ENCODE peak calls at places on chromosomes 12 and 14, in five cellular contexts. A, O, E, K and F are unnamed samples.

GRCh38 chr12:124049451-124050094 is 76.6 kb downstream of the ZNF664 start:
- DNase-seq in A (no peak), O (no peak), E (no peak), K (no peak), F (no peak)

GRCh38 chr12:120225852-120226640 is 25.1 kb upstream of the RPLP0 start:
- DNase-seq in A (no peak), O (no peak), E (peak; percentile 22), K (peak; percentile 74), F (no peak)

GRCh38 chr12:131261906-131262305 is 308.2 kb downstream of the ADGRD1 start:
- DNase-seq in A (no peak), O (no peak), E (no peak), K (no peak), F (no peak)

GRCh38 chr12:40446385-40446784 is 221.6 kb downstream of the LRRK2 start:
- DNase-seq in A (no peak), O (peak; percentile 3), E (no peak), K (no peak), F (no peak)

GRCh38 chr12:93846936-93847516 is 169.9 kb downstream of the CRADD start:
- DNase-seq in A (no peak), O (no peak), E (no peak), K (no peak), F (no peak)

GRCh38 chr14:72516936-72517408 is 376.9 kb downstream of the DPF3 start:
- DNase-seq in A (peak; percentile 89), O (peak; percentile 39), E (peak; percentile 63), K (peak; percentile 64), F (peak; percentile 54)

GRCh38 chr14:57960946-57961792 is 95.3 kb upstream of the SLC35F4 start:
- DNase-seq in A (no peak), O (no peak), E (no peak), K (no peak), F (no peak)

GRCh38 chr12:89306827-89307498 is 45.3 kb downstream of the DUSP6 start:
- DNase-seq in A (no peak), O (no peak), E (no peak), K (no peak), F (no peak)

GRCh38 chr12:53115891-53116675 is 12.8 kb downstream of the SOAT2 start:
- DNase-seq in A (no peak), O (no peak), E (no peak), K (no peak), F (no peak)

DNA sequence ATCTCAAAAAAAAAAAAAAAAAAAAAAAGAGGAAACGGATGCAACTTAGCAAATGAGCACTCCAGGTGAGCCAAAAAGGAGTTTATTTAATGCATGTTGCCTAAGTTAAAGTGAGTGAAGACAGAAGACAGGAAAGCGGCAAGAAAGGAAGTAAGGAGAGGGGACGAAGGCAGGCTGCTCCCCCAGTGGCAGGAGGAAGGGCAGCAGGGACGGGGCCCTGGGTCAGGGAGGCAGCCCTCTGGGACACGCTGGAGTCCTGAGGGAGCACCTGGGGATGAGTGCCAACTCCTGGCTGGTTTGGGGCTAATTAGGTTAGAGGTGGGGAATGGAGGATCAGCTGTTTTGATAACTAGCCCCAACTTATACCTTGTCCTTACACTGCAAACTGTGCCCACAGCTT is 37.0 kb upstream of the SPTLC2 start:
- DNase-seq in A (no peak), O (no peak), E (no peak), K (no peak), F (no peak)
- H3K27me3 ChIP-seq in A (no peaks in the 10 kb centered on the region), O (no peaks in the 10 kb centered on the region), E (no peaks in the 10 kb centered on the region), K (no peaks in the 10 kb centered on the region), F (no peaks in the 10 kb centered on the region)

DNA sequence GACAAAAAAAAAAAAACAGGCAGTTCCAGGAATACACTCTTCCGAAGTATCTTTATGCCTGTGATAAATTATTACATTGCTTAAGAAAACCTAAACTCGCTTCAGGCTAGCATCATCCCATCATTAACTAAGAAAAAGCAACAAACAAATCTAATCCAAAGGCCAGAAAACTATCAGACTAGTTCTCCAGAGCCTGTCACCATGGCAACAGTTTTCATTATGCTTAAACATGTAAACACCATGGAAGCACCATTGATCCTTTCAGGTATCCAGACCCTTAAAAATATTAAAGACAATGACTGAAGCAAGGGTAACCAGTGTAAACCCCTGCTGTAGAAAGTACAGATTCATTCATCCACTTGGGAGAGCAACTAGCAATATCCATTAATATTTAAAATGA is 9.8 kb downstream of the DAD1 start:
- DNase-seq in A (no peak), O (no peak), E (no peak), K (no peak), F (no peak)
- H3K27ac ChIP-seq in A (no peak overlapping the region), O (no peak overlapping the region), E (no peak overlapping the region), K (no peak overlapping the region), F (no peak overlapping the region)

GRCh38 chr12:3004655-3005565 is 45.7 kb downstream of the TEAD4 start:
- DNase-seq in A (no peak), O (no peak), E (no peak), K (no peak), F (no peak)
- TF ChIP-seq CTCF in A (peak; percentile 5), O (peak; percentile 31), E (peak; percentile 29), K (no peak), F (no peak)

GRCh38 chr14:65170318-65170717 is 68.0 kb upstream of the MAX start:
- DNase-seq in A (no peak), O (no peak), E (no peak), K (no peak), F (no peak)
- H3K27me3 ChIP-seq in A (no peaks in the 10 kb centered on the region), O (no peaks in the 10 kb centered on the region), E (peaks cover 20% of the 10 kb centered on the region), K (no peaks in the 10 kb centered on the region), F (peaks cover 7% of the 10 kb centered on the region)

GRCh38 chr14:55255185-55255584 is 16.0 kb upstream of the FBXO34 start:
- DNase-seq in A (no peak), O (no peak), E (no peak), K (no peak), F (no peak)
- H3K27ac ChIP-seq in A (no peak overlapping the region), O (no peak overlapping the region), E (no peak overlapping the region), K (no peak overlapping the region), F (no peak overlapping the region)

GRCh38 chr12:103494388-103494787 is 1.4 kb downstream of the C12orf42 start:
- DNase-seq in A (no peak), O (no peak), E (no peak), K (no peak), F (no peak)

GRCh38 chr12:103498990-103499389 is 3.2 kb upstream of the C12orf42 start:
- DNase-seq in A (no peak), O (no peak), E (no peak), K (no peak), F (no peak)

GRCh38 chr12:103495158-103495782 is 498 bp downstream of the C12orf42 start:
- DNase-seq in A (no peak), O (no peak), E (peak; percentile 16), K (peak; percentile 31), F (peak; percentile 29)

GRCh38 chr12:103493199-103493598 is 2.6 kb downstream of the C12orf42 start:
- DNase-seq in A (no peak), O (no peak), E (no peak), K (no peak), F (no peak)

DNA sequence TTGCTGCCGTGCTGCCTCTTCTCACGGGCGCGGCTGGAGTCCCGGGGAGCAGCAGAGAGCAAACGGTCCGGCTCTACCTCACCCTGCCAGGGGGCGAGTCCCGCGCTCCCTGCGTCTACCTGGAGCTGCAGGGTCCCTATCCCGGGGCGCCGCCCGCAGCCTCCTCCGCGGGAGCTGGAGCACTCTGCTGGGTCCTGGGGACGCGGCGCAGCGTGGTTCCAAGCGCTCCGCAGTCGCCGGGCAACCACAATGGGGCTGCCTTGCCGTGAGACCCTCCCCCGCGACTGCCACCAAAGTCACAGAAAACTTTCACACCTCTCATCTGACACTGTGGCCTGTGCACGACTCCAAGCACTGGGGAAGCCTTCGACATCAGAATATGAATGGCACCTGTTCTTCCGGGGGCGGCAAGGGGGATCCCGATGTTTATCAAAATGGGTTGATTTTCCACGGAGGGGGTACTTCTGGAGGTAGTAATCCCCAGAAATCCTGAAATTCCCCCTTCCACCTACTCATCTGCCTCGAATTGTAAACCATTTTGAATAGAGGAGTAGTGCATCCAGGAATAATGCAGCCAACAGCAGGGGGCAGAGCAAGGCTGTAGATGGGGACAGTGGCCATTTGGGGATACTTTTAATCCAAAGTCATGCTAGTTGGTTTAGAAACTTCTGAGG is at the start of gene C12orf42:
- DNase-seq in A (peak; percentile 15), O (peak; percentile 12), E (peak; percentile 11), K (no peak), F (no peak)
- TF ChIP-seq CTCF in A (peak; percentile 33), O (peak; percentile 56), E (no peak), K (peak; percentile 13), F (peak; percentile 38)

GRCh38 chr14:64838656-64839055 is 41.1 kb downstream of the SPTB start:
- DNase-seq in A (no peak), O (no peak), E (no peak), K (no peak), F (no peak)

GRCh38 chr14:64844272-64844671 is 35.4 kb downstream of the SPTB start:
- DNase-seq in A (no peak), O (no peak), E (no peak), K (no peak), F (no peak)

GRCh38 chr14:64841772-64842490 is 37.8 kb downstream of the SPTB start:
- DNase-seq in A (no peak), O (no peak), E (peak; percentile 75), K (no peak), F (no peak)

GRCh38 chr14:64844993-64845536 is 34.6 kb downstream of the SPTB start:
- DNase-seq in A (no peak), O (no peak), E (no peak), K (no peak), F (no peak)

GRCh38 chr14:64841121-64841611 is 38.5 kb downstream of the SPTB start:
- DNase-seq in A (peak; percentile 19), O (peak; percentile 56), E (peak; percentile 63), K (no peak), F (no peak)
- H3K27me3 ChIP-seq in A (peaks cover 25% of the 10 kb centered on the region), O (peaks cover 29% of the 10 kb centered on the region), E (no peaks in the 10 kb centered on the region), K (peaks cover 15% of the 10 kb centered on the region), F (peaks cover 17% of the 10 kb centered on the region)

GRCh38 chr14:78581222-78581621 is 411.0 kb downstream of the NRXN3 start:
- DNase-seq in A (no peak), O (no peak), E (no peak), K (no peak), F (no peak)

GRCh38 chr14:78576437-78577166 is 406.4 kb downstream of the NRXN3 start:
- DNase-seq in A (no peak), O (no peak), E (no peak), K (no peak), F (no peak)
- H3K27ac ChIP-seq in A (no peak overlapping the region), O (no peak overlapping the region), E (peak overlapping the region; percentile 56), K (no peak overlapping the region), F (no peak overlapping the region)

GRCh38 chr12:45122776-45123380 is 72.0 kb upstream of the DBX2 start:
- DNase-seq in A (peak; percentile 41), O (peak; percentile 39), E (no peak), K (no peak), F (no peak)
- TF ChIP-seq CTCF in A (peak; percentile 36), O (peak; percentile 63), E (peak; percentile 42), K (no peak), F (no peak)